ENCODE peak calls at places on chromosomes 11 and 22, in seven cellular contexts. S is chondrocyte; Q is GM12864; A is mucosa of descending colon; T is GM23338; O is CD8-positive, alpha-beta T cell; Z is epithelial cell of esophagus. C is an unnamed sample.
A peak's percentile ranks its signal among the peaks of the same experiment; 100 is the strongest.

GRCh38 chr11:1039481-1040427 is 3.2 kb upstream of the MUC6 start:
- DNase-seq in A (peak; percentile 37), S (no peak), Z (no peak), O (no peak), T (no peak), Q (no peak), C (no peak)

GRCh38 chr11:3223932-3224729 is 5.5 kb upstream of the MRGPRG start:
- DNase-seq in Q (no peak), Z (no peak), T (peak; percentile 25), O (no peak), S (no peak), A (no peak), C (no peak)

GRCh38 chr11:95739108-95739507 is 50.5 kb downstream of the FAM76B start:
- DNase-seq in O (no peak), Z (no peak), T (peak; percentile 45), A (no peak), S (no peak), Q (no peak), C (no peak)

GRCh38 chr11:92886243-92886905 is 83.1 kb upstream of the MTNR1B start:
- DNase-seq in T (peak; percentile 79), Z (peak; percentile 77), O (no peak), S (no peak), A (no peak), Q (peak; percentile 12), C (peak; percentile 52)

GRCh38 chr11:113683481-113684046 is 22.5 kb downstream of the TMPRSS5 start:
- DNase-seq in Q (no peak), A (no peak), Z (no peak), T (no peak), O (no peak), S (no peak), C (no peak)

GRCh38 chr11:60005360-60005759 is 11.6 kb upstream of the OOSP4B start:
- DNase-seq in S (no peak), A (no peak), T (no peak), Q (no peak), Z (peak; percentile 86), O (no peak), C (no peak)

GRCh38 chr22:38314992-38315800 is 2.0 kb downstream of the CSNK1E start:
- DNase-seq in O (no peak), T (no peak), A (peak; percentile 64), Q (no peak), Z (no peak), S (no peak), C (no peak)

GRCh38 chr22:32904044-32904443 is 102.5 kb downstream of the TIMP3 start:
- DNase-seq in Z (peak; percentile 58), O (no peak), S (no peak), T (peak; percentile 83), Q (no peak), A (no peak), C (no peak)

GRCh38 chr11:103947566-103947919 is 88.9 kb upstream of the DDI1 start:
- DNase-seq in Q (no peak), Z (peak; percentile 38), O (no peak), T (no peak), S (no peak), A (no peak), C (no peak)

GRCh38 chr11:1469287-1469910 is 17.2 kb downstream of the MOB2 start:
- DNase-seq in O (no peak), Q (no peak), A (peak; percentile 29), Z (no peak), S (no peak), T (no peak), C (no peak)

GRCh38 chr11:118659956-118660645 is 19.3 kb downstream of the TREH start:
- DNase-seq in S (no peak), O (no peak), T (peak; percentile 21), A (no peak), Z (no peak), Q (no peak), C (no peak)

DNA sequence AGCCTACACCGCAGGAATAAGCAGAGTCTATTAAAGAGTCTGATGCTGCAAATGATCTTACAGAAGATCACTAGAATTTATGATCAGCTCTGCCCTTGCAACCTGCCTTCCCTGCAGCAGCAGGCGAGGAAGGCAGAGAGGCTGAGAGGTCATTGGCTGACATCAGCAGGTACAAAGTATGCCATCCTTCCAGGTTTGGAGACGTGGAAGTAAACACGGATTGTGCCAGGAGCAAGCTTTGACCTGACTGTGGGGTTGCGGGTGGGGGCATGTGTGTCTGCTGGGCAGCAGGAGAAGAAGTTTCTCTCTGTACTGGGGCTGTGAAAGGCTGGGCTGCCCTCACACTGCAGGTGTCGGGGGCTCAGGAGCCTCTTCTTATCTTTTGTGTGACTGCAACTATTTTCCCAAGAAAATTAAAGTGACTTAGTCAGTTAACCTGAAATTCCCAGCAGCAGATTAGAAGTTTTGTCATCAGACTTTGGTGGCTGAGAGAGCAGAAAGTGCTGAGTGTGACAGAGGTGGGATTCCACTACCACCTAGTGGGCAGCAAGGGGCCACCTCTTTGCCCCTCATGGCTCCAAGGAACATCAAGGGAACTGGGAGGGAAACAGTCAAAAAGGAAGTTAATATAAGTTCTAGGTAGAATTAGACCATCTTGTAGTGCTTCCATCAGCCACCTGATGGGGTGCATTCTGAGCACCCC is 565.9 kb downstream of the ETS1 start:
- DNase-seq in Z (no peak), O (no peak), Q (no peak), S (no peak), T (peak; percentile 56), A (no peak), C (no peak)
- TF ChIP-seq CTCF in Z (peak; percentile 22), O (no peak), Q (no peak), S (peak; percentile 81), T (peak; percentile 83), A (no peak), C (no peak)

GRCh38 chr11:65471410-65471762 is 27.5 kb upstream of the MALAT1 start:
- DNase-seq in Q (no peak), A (peak; percentile 74), S (no peak), Z (peak; percentile 61), O (no peak), T (peak; percentile 78), C (no peak)

GRCh38 chr11:65473275-65473860 is 25.5 kb upstream of the MALAT1 start:
- DNase-seq in Q (no peak), S (no peak), O (no peak), Z (peak; percentile 26), A (no peak), T (no peak), C (no peak)

GRCh38 chr11:65470433-65470832 is 28.4 kb upstream of the MALAT1 start:
- DNase-seq in Z (no peak), A (peak; percentile 29), T (no peak), Q (no peak), S (no peak), O (no peak), C (no peak)

GRCh38 chr11:65468874-65469333 is 29.9 kb upstream of the MALAT1 start:
- DNase-seq in S (no peak), Q (no peak), T (peak; percentile 94), Z (peak; percentile 96), O (no peak), A (peak; percentile 92), C (no peak)
- TF ChIP-seq CTCF in S (peak; percentile 70), Q (peak; percentile 74), T (peak; percentile 99), Z (peak; percentile 85), O (peak; percentile 23), A (peak; percentile 37), C (no peak)

DNA sequence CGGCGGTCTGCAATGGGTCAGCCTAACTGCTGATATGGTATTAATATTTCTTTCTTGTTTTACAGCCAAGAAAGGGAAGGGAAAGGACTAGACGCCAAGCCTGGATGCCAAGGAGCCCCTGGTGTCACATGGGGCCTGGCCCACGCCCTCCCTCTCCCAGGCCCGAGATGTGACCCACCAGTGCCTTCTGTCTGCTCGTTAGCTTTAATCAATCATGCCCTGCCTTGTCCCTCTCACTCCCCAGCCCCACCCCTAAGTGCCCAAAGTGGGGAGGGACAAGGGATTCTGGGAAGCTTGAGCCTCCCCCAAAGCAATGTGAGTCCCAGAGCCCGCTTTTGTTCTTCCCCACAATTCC is 1.9 kb downstream of the MDK start:
- DNase-seq in Z (no peak), T (no peak), S (no peak), O (no peak), Q (no peak), A (no peak), C (no peak)
- TF ChIP-seq CTCF in Z (no peak), T (no peak), S (peak; percentile 35), O (no peak), Q (no peak), A (no peak), C (no peak)

DNA sequence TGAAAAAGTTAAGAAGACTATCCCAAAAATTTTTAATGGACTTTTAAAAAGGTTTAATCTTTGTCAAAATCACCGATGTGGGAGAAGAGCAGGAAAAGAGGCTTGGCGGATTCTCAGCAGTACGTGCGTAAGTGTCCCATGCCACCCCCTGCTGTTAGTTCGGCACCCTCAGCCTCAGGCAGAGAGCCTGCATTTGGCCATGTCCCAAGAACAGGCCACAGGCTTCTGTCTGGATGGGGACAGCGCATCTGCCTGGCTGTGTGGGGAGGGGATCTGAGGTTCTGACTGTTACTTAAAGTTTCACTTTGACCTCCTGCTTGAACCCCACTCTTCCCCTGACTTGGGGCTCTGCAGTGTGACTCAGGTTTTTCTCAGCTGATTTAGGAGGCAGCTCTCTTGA is 35.3 kb downstream of the EXT2 start:
- DNase-seq in S (no peak), A (no peak), Z (no peak), Q (no peak), O (no peak), T (peak; percentile 7), C (no peak)
- TF ChIP-seq CTCF in S (no peak), A (no peak), Z (no peak), Q (no peak), O (no peak), T (no peak), C (no peak)

GRCh38 chr22:18070556-18071306 is 7.1 kb upstream of the PEX26 start:
- DNase-seq in Q (no peak), T (peak; percentile 24), Z (peak; percentile 93), A (no peak), O (no peak), S (peak; percentile 65), C (no peak)
- TF ChIP-seq CTCF in Q (peak; percentile 63), T (peak; percentile 48), Z (peak; percentile 50), A (no peak), O (no peak), S (peak; percentile 65), C (peak; percentile 55)

GRCh38 chr22:26479043-26479791 is 4.4 kb downstream of the HPS4 start:
- DNase-seq in Q (no peak), Z (no peak), O (no peak), S (no peak), A (no peak), T (no peak), C (no peak)
- TF ChIP-seq CTCF in Q (peak; percentile 15), Z (peak; percentile 18), O (no peak), S (no peak), A (no peak), T (no peak), C (no peak)

DNA sequence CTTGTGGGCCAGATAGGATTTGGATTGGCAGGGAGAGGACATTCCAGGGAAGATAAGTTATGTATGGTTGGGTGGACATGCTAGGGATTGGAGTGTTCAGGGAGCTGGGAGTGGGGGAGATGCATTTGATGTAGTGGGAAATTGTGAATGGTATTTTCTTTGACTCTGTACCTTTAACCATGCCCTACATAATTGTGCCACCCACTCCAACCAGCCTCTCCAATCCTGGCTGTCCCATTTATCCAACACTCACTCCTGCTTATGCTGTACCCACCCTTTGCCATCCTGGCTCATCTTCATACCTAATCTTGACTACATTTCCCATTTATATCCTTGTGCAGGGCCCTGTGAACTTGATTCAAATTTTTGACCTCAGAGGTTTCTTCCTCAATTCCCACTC is 172.6 kb downstream of the RRAS2 start:
- DNase-seq in A (no peak), Q (no peak), O (no peak), S (no peak), Z (no peak), T (no peak), C (no peak)
- TF ChIP-seq CTCF in A (no peak), Q (no peak), O (no peak), S (no peak), Z (no peak), T (no peak), C (no peak)

C was measured in mesothelial cell of epicardium.